ENCODE peak calls at places on chromosomes 16 and 17, in eight cellular contexts. One of them, this sample, is unnamed. For H3K4me1, the result is how much of the 10 kb centered on the place peaks cover.

GRCh38 chr17:74424658-74425057 is 7.2 kb upstream of the GPRC5C start:
- DNase-seq in SJSA1: no peak
- DNase-seq in heart left ventricle: peak
- DNase-seq in tibial nerve: no peak
- DNase-seq in A549: no peak
- DNase-seq in neuronal stem cell: no peak
- DNase-seq in Peyer's patch: no peak
- DNase-seq in sigmoid colon: no peak
- DNase-seq in this sample: no peak

GRCh38 chr16:56625943-56626654 is 518 bp downstream of the MT1E start:
- DNase-seq in SJSA1: no peak
- DNase-seq in heart left ventricle: peak
- DNase-seq in tibial nerve: peak
- DNase-seq in A549: no peak
- DNase-seq in neuronal stem cell: no peak
- DNase-seq in Peyer's patch: no peak
- DNase-seq in sigmoid colon: peak
- DNase-seq in this sample: peak

GRCh38 chr17:6830383-6830986 is 1.0 kb downstream of the TEKT1 start:
- DNase-seq in SJSA1: no peak
- DNase-seq in heart left ventricle: no peak
- DNase-seq in tibial nerve: no peak
- DNase-seq in A549: no peak
- DNase-seq in neuronal stem cell: no peak
- DNase-seq in Peyer's patch: no peak
- DNase-seq in sigmoid colon: no peak
- DNase-seq in this sample: no peak

GRCh38 chr16:29900102-29900887 is at the start of gene ASPHD1:
- DNase-seq in SJSA1: peak
- DNase-seq in heart left ventricle: peak
- DNase-seq in tibial nerve: peak
- DNase-seq in A549: peak
- DNase-seq in neuronal stem cell: peak
- DNase-seq in Peyer's patch: peak
- DNase-seq in sigmoid colon: peak
- DNase-seq in this sample: peak

GRCh38 chr17:77322534-77323412 is 182.0 kb downstream of the SEC14L1 start:
- DNase-seq in SJSA1: peak
- DNase-seq in heart left ventricle: peak
- DNase-seq in tibial nerve: peak
- DNase-seq in A549: peak
- DNase-seq in neuronal stem cell: peak
- DNase-seq in Peyer's patch: peak
- DNase-seq in sigmoid colon: peak
- DNase-seq in this sample: peak

GRCh38 chr16:21167360-21167759 is 8.9 kb downstream of the LDAF1 start:
- DNase-seq in SJSA1: peak
- DNase-seq in heart left ventricle: no peak
- DNase-seq in tibial nerve: no peak
- DNase-seq in A549: peak
- DNase-seq in neuronal stem cell: no peak
- DNase-seq in Peyer's patch: no peak
- DNase-seq in sigmoid colon: no peak
- DNase-seq in this sample: no peak

GRCh38 chr16:48123104-48123788 is 32.5 kb downstream of the ABCC12 start:
- DNase-seq in SJSA1: peak
- DNase-seq in heart left ventricle: peak
- DNase-seq in tibial nerve: no peak
- DNase-seq in A549: peak
- DNase-seq in neuronal stem cell: no peak
- DNase-seq in Peyer's patch: no peak
- DNase-seq in sigmoid colon: no peak
- DNase-seq in this sample: no peak

GRCh38 chr17:17781591-17782424 is 55.0 kb downstream of the SREBF1 start:
- DNase-seq in SJSA1: no peak
- DNase-seq in heart left ventricle: peak
- DNase-seq in tibial nerve: peak
- DNase-seq in A549: peak
- DNase-seq in neuronal stem cell: peak
- DNase-seq in Peyer's patch: peak
- DNase-seq in sigmoid colon: peak
- DNase-seq in this sample: peak

GRCh38 chr17:82734987-82735866 is at the start of gene FN3K:
- DNase-seq in SJSA1: peak
- DNase-seq in heart left ventricle: peak
- DNase-seq in tibial nerve: peak
- DNase-seq in A549: peak
- DNase-seq in neuronal stem cell: peak
- DNase-seq in Peyer's patch: peak
- DNase-seq in sigmoid colon: peak
- DNase-seq in this sample: peak

GRCh38 chr17:74150428-74151025 is 53.0 kb upstream of the RPL38 start:
- DNase-seq in SJSA1: no peak
- DNase-seq in heart left ventricle: no peak
- DNase-seq in tibial nerve: no peak
- DNase-seq in A549: no peak
- DNase-seq in neuronal stem cell: no peak
- DNase-seq in Peyer's patch: no peak
- DNase-seq in sigmoid colon: no peak
- DNase-seq in this sample: no peak

GRCh38 chr17:41322264-41322902 is 6.9 kb upstream of the KRTAP17-1 start:
- DNase-seq in SJSA1: peak
- DNase-seq in heart left ventricle: no peak
- DNase-seq in tibial nerve: peak
- DNase-seq in A549: peak
- DNase-seq in neuronal stem cell: peak
- DNase-seq in Peyer's patch: no peak
- DNase-seq in sigmoid colon: no peak
- DNase-seq in this sample: no peak

DNA sequence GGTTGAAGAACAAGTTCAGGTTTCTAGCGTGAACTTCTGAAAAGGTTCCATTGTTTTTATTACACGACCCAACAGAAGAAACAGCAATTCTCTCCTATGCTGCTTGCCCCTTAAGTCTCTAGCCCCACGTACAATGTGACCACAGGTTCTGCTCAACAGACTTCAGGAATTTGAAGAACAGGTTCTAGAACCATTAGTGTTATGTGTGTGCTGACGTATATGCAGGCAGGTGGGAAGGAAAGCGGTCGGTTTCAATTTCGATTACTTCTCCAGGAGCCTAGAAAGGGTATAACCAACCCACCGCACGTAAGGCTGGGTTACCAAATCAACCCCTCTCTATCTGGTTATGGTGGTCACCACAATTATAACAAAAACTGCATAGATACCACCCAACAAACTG is 39.4 kb downstream of the XPO6 start:
- DNase-seq in SJSA1: no peak
- DNase-seq in heart left ventricle: no peak
- DNase-seq in tibial nerve: no peak
- DNase-seq in A549: no peak
- DNase-seq in neuronal stem cell: no peak
- DNase-seq in Peyer's patch: no peak
- DNase-seq in sigmoid colon: no peak
- DNase-seq in this sample: no peak
- H3K4me1 ChIP-seq in SJSA1: under half
- H3K4me1 ChIP-seq in heart left ventricle: under half
- H3K4me1 ChIP-seq in tibial nerve: under half
- H3K4me1 ChIP-seq in A549: under half
- H3K4me1 ChIP-seq in neuronal stem cell: under half
- H3K4me1 ChIP-seq in Peyer's patch: under half
- H3K4me1 ChIP-seq in sigmoid colon: under half
- H3K4me1 ChIP-seq in this sample: under half

DNA sequence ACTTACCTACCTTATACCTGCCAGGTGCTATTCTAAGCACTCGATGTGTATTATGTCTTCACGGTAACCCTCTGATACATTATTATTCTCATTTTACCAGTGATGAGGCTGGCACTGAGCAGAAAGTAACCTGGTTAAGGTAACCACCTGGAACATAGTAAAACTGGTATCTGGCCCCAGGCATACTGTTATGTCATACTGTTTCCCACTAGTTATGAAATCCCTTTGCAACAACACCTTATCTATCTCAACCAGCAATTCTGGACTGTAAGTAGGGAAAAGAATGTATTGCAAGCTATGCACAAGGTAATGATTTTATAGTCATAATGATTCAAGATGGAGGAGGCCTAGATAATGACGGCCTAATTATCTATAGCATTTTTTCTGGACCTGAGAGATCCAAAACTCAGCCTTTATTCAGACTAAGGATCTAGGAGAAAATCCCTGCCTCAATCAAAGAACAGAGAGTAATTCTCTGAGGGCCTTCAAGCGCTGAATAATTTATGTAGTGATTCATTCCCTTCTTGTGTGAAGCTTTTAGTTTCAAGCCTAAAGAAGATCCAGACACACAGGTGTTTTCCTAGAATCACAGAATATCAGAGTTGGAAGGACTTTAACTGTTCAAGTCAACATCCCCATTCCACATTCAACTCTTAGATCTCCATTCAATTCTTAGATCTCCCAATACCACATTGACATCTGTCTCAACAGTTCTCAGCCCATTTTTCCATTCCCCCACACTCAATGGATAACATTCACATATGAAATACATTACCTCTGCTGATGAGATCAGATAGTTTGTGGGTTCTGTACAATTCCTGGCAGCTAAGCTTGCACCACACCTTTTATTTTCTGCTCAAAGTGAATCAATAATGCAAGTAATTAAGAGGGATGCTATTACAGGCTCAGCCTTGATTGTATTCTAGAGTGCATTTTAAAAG is 14.9 kb upstream of the MMD start:
- DNase-seq in SJSA1: no peak
- DNase-seq in heart left ventricle: no peak
- DNase-seq in tibial nerve: no peak
- DNase-seq in A549: no peak
- DNase-seq in neuronal stem cell: no peak
- DNase-seq in Peyer's patch: no peak
- DNase-seq in sigmoid colon: no peak
- DNase-seq in this sample: no peak
- H3K4me1 ChIP-seq in SJSA1: under half
- H3K4me1 ChIP-seq in heart left ventricle: under half
- H3K4me1 ChIP-seq in tibial nerve: under half
- H3K4me1 ChIP-seq in A549: half or more
- H3K4me1 ChIP-seq in neuronal stem cell: under half
- H3K4me1 ChIP-seq in Peyer's patch: under half
- H3K4me1 ChIP-seq in sigmoid colon: under half
- H3K4me1 ChIP-seq in this sample: under half

GRCh38 chr17:40098846-40099626 is 1.4 kb downstream of the NR1D1 start:
- DNase-seq in SJSA1: peak
- DNase-seq in heart left ventricle: peak
- DNase-seq in tibial nerve: peak
- DNase-seq in A549: peak
- DNase-seq in neuronal stem cell: peak
- DNase-seq in Peyer's patch: peak
- DNase-seq in sigmoid colon: peak
- DNase-seq in this sample: peak

GRCh38 chr17:40100419-40100668 is at the start of gene NR1D1:
- DNase-seq in SJSA1: no peak
- DNase-seq in heart left ventricle: no peak
- DNase-seq in tibial nerve: no peak
- DNase-seq in A549: no peak
- DNase-seq in neuronal stem cell: no peak
- DNase-seq in Peyer's patch: no peak
- DNase-seq in sigmoid colon: no peak
- DNase-seq in this sample: no peak

GRCh38 chr17:40097931-40098845 is 2.2 kb downstream of the NR1D1 start:
- DNase-seq in SJSA1: no peak
- DNase-seq in heart left ventricle: peak
- DNase-seq in tibial nerve: peak
- DNase-seq in A549: no peak
- DNase-seq in neuronal stem cell: no peak
- DNase-seq in Peyer's patch: peak
- DNase-seq in sigmoid colon: peak
- DNase-seq in this sample: peak

GRCh38 chr17:40100669-40101366 is 429 bp upstream of the NR1D1 start:
- DNase-seq in SJSA1: peak
- DNase-seq in heart left ventricle: peak
- DNase-seq in tibial nerve: peak
- DNase-seq in A549: peak
- DNase-seq in neuronal stem cell: peak
- DNase-seq in Peyer's patch: peak
- DNase-seq in sigmoid colon: peak
- DNase-seq in this sample: peak

GRCh38 chr17:40099627-40100418 is 566 bp downstream of the NR1D1 start:
- DNase-seq in SJSA1: no peak
- DNase-seq in heart left ventricle: no peak
- DNase-seq in tibial nerve: peak
- DNase-seq in A549: no peak
- DNase-seq in neuronal stem cell: no peak
- DNase-seq in Peyer's patch: no peak
- DNase-seq in sigmoid colon: no peak
- DNase-seq in this sample: no peak
- H3K4me1 ChIP-seq in SJSA1: under half
- H3K4me1 ChIP-seq in heart left ventricle: half or more
- H3K4me1 ChIP-seq in tibial nerve: half or more
- H3K4me1 ChIP-seq in A549: half or more
- H3K4me1 ChIP-seq in neuronal stem cell: under half
- H3K4me1 ChIP-seq in Peyer's patch: half or more
- H3K4me1 ChIP-seq in sigmoid colon: half or more
- H3K4me1 ChIP-seq in this sample: under half

GRCh38 chr17:45900723-45901415 is 6.5 kb downstream of the MAPT start:
- DNase-seq in SJSA1: no peak
- DNase-seq in heart left ventricle: no peak
- DNase-seq in tibial nerve: no peak
- DNase-seq in A549: no peak
- DNase-seq in neuronal stem cell: no peak
- DNase-seq in Peyer's patch: no peak
- DNase-seq in sigmoid colon: no peak
- DNase-seq in this sample: no peak

GRCh38 chr17:45905812-45906211 is 11.5 kb downstream of the MAPT start:
- DNase-seq in SJSA1: no peak
- DNase-seq in heart left ventricle: no peak
- DNase-seq in tibial nerve: no peak
- DNase-seq in A549: no peak
- DNase-seq in neuronal stem cell: no peak
- DNase-seq in Peyer's patch: no peak
- DNase-seq in sigmoid colon: no peak
- DNase-seq in this sample: no peak

GRCh38 chr17:45904886-45905285 is 10.5 kb downstream of the MAPT start:
- DNase-seq in SJSA1: no peak
- DNase-seq in heart left ventricle: no peak
- DNase-seq in tibial nerve: no peak
- DNase-seq in A549: no peak
- DNase-seq in neuronal stem cell: no peak
- DNase-seq in Peyer's patch: no peak
- DNase-seq in sigmoid colon: no peak
- DNase-seq in this sample: no peak

GRCh38 chr17:45900136-45900535 is 5.8 kb downstream of the MAPT start:
- DNase-seq in SJSA1: no peak
- DNase-seq in heart left ventricle: no peak
- DNase-seq in tibial nerve: no peak
- DNase-seq in A549: no peak
- DNase-seq in neuronal stem cell: no peak
- DNase-seq in Peyer's patch: no peak
- DNase-seq in sigmoid colon: no peak
- DNase-seq in this sample: no peak

DNA sequence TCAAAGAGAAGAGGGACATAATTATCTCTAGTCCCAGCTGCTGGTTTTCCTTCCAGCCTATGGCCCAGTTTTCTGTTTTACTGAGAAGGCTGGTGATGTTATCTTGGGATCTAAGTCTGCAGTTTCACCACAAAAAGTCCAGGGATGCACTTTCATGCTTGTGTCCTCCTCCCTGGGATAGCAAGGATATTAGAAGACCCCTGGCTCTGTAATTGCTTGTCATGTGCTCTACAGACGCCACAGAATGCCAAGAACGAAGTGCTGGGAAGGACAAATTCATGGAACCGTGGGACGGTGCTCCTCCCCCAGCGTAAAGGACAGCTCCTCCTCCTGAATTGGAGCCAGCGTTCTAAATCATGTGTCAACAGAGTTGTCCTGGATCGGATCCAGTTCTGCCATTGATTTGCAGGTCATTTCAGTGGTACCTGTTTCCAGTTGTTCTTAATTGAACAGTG is 8.6 kb downstream of the MAPT start:
- DNase-seq in SJSA1: no peak
- DNase-seq in heart left ventricle: peak
- DNase-seq in tibial nerve: no peak
- DNase-seq in A549: no peak
- DNase-seq in neuronal stem cell: no peak
- DNase-seq in Peyer's patch: no peak
- DNase-seq in sigmoid colon: no peak
- DNase-seq in this sample: no peak
- H3K4me1 ChIP-seq in SJSA1: under half
- H3K4me1 ChIP-seq in heart left ventricle: under half
- H3K4me1 ChIP-seq in tibial nerve: under half
- H3K4me1 ChIP-seq in A549: under half
- H3K4me1 ChIP-seq in neuronal stem cell: under half
- H3K4me1 ChIP-seq in Peyer's patch: under half
- H3K4me1 ChIP-seq in sigmoid colon: under half
- H3K4me1 ChIP-seq in this sample: under half